ENCODE peak calls at places on chromosomes 12 and 14, in seven cellular contexts. N is cardiac muscle cell, L is ovary, U is cardiac fibroblast, X is left ventricle myocardium inferior, T is GM12878, G is choroid plexus epithelial cell. O is an unnamed sample.

GRCh38 chr12:53929527-53929926 is 9.1 kb upstream of the HOXC13 start:
- DNase-seq in T (no peak), L (no peak), G (no peak), X (no peak), U (no peak), N (no peak), O (no peak)

GRCh38 chr12:57590536-57590891 is 478 bp upstream of the PIP4K2C start:
- DNase-seq in N (no peak), X (no peak), L (no peak), T (no peak), U (no peak), G (no peak), O (no peak)

GRCh38 chr14:94936411-94936892 is 166.5 kb upstream of the GSC start:
- DNase-seq in U (peak), N (peak), T (no peak), L (peak), G (peak), X (peak), O (peak)

GRCh38 chr12:68587448-68587873 is 23.2 kb upstream of the RAP1B start:
- DNase-seq in N (no peak), X (no peak), G (no peak), T (peak), L (no peak), U (no peak), O (no peak)

GRCh38 chr14:51333901-51334432 is 93.9 kb downstream of the TMX1 start:
- DNase-seq in X (peak), L (no peak), G (no peak), N (no peak), T (no peak), U (no peak), O (no peak)

GRCh38 chr12:53828598-53828997 is 76.8 kb upstream of the CISTR start:
- DNase-seq in G (no peak), L (no peak), T (no peak), X (no peak), N (no peak), U (no peak), O (no peak)

GRCh38 chr14:88346048-88346639 is 23.1 kb upstream of the KCNK10 start:
- DNase-seq in T (no peak), G (no peak), L (no peak), N (no peak), X (no peak), U (no peak), O (peak)

GRCh38 chr14:58746261-58746660 is 108.5 kb downstream of the DACT1 start:
- DNase-seq in T (no peak), L (no peak), G (peak), N (peak), X (no peak), U (peak), O (no peak)

GRCh38 chr14:94864421-94865195 is 94.7 kb upstream of the GSC start:
- DNase-seq in U (no peak), G (no peak), T (no peak), L (no peak), N (no peak), X (no peak), O (no peak)

GRCh38 chr12:95671265-95671664 is 119.3 kb downstream of the NTN4 start:
- DNase-seq in G (no peak), X (no peak), L (no peak), T (no peak), U (no peak), N (no peak), O (no peak)

GRCh38 chr12:45343269-45344051 is 127.6 kb downstream of the ANO6 start:
- DNase-seq in U (no peak), L (no peak), T (no peak), G (peak), X (peak), N (peak), O (no peak)

GRCh38 chr14:64855732-64856527 is 23.8 kb downstream of the SPTB start:
- DNase-seq in X (no peak), G (no peak), N (no peak), T (no peak), U (no peak), L (no peak), O (no peak)

GRCh38 chr14:91281346-91281745 is 36.8 kb upstream of the GPR68 start:
- DNase-seq in T (no peak), G (no peak), L (no peak), N (no peak), X (no peak), U (no peak), O (no peak)

GRCh38 chr12:112964915-112965314 is 13.4 kb upstream of the OAS2 start:
- DNase-seq in L (no peak), T (no peak), G (no peak), N (no peak), X (no peak), U (no peak), O (no peak)

GRCh38 chr14:101066826-101067508 is 163.4 kb upstream of the RTL1 start:
- DNase-seq in G (no peak), T (no peak), L (peak), N (no peak), X (no peak), U (no peak), O (no peak)

GRCh38 chr12:60704171-60704914 is 1108.5 kb downstream of the SLC16A7 start:
- DNase-seq in G (no peak), X (no peak), L (no peak), N (no peak), T (no peak), U (no peak), O (no peak)

DNA sequence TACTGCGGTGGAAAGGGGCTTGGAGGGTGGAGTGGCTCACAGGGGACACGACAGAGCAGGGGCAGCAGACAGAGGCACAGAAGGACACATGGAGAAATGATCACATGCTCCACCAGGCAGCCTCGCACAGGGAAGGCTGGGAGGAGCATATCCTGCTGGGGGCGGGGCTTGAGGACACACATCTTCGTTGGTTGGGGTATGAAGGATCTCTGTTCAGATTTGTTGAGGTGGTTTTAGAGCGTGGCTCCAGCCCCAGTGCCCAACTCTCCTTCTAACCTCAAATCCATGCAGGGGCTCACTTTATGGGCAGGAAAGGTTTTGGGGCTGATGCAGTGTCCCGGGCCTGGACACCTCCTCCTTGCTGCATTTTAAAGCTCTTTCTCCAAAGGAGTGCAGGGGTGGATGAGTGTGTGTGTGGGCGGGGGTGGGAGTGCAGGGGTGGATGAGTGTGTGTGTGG is 741 bp upstream of the P3H3 start:
- DNase-seq in T (no peak), N (peak), L (peak), G (peak), U (peak), X (peak), O (no peak)
- H3K4me3 ChIP-seq in T (no peak), N (no peak), L (peak), G (peak), U (no peak), X (peak), O (peak)

GRCh38 chr14:21160061-21160610 is 4.3 kb upstream of the OR5AU1 start:
- DNase-seq in T (no peak), U (no peak), N (no peak), G (no peak), L (no peak), X (no peak), O (no peak)
- TF ChIP-seq CTCF in T (no peak), U (no peak), N (no peak), G (no peak), L (no peak), X (no peak), O (no peak)

DNA sequence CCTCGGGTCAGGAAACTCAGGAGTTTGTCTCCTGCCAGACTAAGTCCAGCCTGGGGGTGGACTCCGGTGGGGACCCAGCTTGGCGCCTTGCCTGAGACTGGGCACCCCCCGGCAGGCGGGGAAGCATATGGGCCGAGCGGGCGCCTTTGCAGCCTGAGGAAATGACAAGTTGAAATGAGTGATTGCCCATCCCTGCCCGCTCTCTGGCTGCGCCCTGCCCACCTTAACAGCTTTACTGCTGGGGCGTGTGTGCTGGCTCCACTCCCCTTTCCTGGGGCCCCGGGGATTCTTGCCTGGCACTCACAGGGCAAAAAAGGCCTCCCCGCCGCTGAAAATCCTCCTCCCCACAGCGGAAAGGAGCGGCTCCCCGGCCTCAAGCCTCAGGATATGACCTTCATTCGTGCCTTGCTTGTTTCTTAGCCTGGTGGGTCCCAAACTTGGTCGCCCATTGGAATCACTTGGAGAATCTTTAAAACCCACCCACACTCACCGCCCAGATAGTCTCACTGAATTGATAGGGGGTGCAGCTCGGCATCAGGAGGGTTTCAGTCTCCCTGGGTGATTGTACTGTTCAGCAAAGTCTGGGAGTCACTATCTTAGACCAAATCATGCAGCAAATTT is 1.5 kb downstream of the RFLNA start:
- DNase-seq in T (no peak), L (peak), U (peak), N (no peak), G (no peak), X (no peak), O (no peak)
- H3K4me3 ChIP-seq in T (no peak), L (no peak), U (peak), N (no peak), G (peak), X (peak), O (peak)

DNA sequence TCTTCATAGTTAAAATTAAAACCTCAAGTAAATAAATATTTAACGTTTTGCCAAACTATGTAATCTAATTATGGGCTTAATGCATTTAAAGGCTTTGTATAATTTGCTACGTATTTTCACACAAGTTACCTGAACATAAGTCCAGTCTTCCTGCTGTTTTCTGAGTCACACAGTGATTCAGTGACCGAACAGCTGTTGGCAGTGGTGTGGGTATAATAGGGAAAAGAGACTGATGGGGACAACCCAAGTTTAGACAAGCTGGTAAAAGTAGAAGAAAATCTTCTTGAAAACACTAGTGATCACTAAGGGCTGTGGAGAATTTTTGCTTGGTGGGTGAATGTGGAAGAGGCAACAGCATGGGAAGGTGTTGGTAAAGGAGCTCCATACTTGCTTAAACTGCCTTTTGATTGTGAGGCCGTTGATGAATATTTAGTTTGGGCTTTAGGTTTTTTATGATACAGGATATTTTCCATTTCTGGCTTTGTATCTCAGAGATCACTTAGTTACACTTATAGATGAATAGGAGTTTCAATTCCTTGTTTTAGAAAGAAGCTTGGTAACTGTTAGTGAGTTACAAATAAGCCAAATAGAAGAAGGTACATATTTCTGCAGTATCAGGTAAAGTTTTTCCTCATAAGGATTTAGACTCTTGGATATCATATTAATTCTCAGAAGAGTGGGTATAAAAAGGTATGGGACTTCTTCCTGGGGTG is 23.9 kb downstream of the LRRK2 start:
- DNase-seq in N (no peak), L (no peak), T (no peak), X (no peak), G (no peak), U (no peak), O (no peak)
- TF ChIP-seq CTCF in N (no peak), L (no peak), T (no peak), X (no peak), G (no peak), U (no peak), O (no peak)

GRCh38 chr14:105073720-105074600 is 8.7 kb upstream of the GPR132 start:
- DNase-seq in G (no peak), U (no peak), N (no peak), X (no peak), T (no peak), L (no peak), O (no peak)

GRCh38 chr14:105076296-105076804 is 11.1 kb upstream of the GPR132 start:
- DNase-seq in U (no peak), X (no peak), G (no peak), N (no peak), T (no peak), L (no peak), O (no peak)

GRCh38 chr14:105074601-105075053 is 9.4 kb upstream of the GPR132 start:
- DNase-seq in L (no peak), U (no peak), T (no peak), X (no peak), N (no peak), G (no peak), O (no peak)

GRCh38 chr14:105076805-105077648 is 11.8 kb upstream of the GPR132 start:
- DNase-seq in N (no peak), T (no peak), L (no peak), X (no peak), G (no peak), U (no peak), O (no peak)

GRCh38 chr14:105075364-105076295 is 10.4 kb upstream of the GPR132 start:
- DNase-seq in T (no peak), X (peak), N (peak), L (no peak), G (peak), U (peak), O (no peak)
- H3K4me3 ChIP-seq in T (no peak), X (peak), N (no peak), L (no peak), G (no peak), U (no peak), O (no peak)